ENCODE peak calls at places on chromosomes 5 and 9, in five cellular contexts. G, X, T, C and M are unnamed samples.

GRCh38 chr9:88387733-88388202 is 476 bp upstream of the SPIN1 start:
- DNase-seq in C (no peak), T (peak; percentile 36), X (peak; percentile 61), G (peak; percentile 42), M (no peak)

GRCh38 chr9:83062011-83062652 is 810 bp downstream of the RASEF start:
- DNase-seq in X (peak; percentile 84), T (no peak), C (no peak), G (no peak), M (no peak)

GRCh38 chr5:45507174-45507573 is 189.0 kb downstream of the HCN1 start:
- DNase-seq in T (no peak), X (no peak), G (peak; percentile 49), C (no peak), M (no peak)

GRCh38 chr5:149420509-149421371 is 41.6 kb upstream of the IL17B start:
- DNase-seq in X (no peak), G (no peak), T (no peak), C (no peak), M (no peak)

GRCh38 chr5:85920984-85921383 is 696.8 kb upstream of the COX7C start:
- DNase-seq in C (no peak), T (no peak), X (no peak), G (no peak), M (no peak)

GRCh38 chr9:135478858-135479468 is 619 bp upstream of the PPP1R26 start:
- DNase-seq in G (no peak), X (peak; percentile 76), T (no peak), C (no peak), M (no peak)

GRCh38 chr9:113530942-113531341 is 67.4 kb downstream of the RGS3 start:
- DNase-seq in G (no peak), X (no peak), C (no peak), T (no peak), M (no peak)

GRCh38 chr5:107670927-107671741 is at the start of gene EFNA5:
- DNase-seq in G (peak; percentile 44), X (peak; percentile 37), T (peak; percentile 37), C (no peak), M (peak; percentile 38)

GRCh38 chr5:7420506-7421280 is 24.8 kb downstream of the ADCY2 start:
- DNase-seq in X (no peak), T (no peak), G (no peak), C (no peak), M (no peak)

GRCh38 chr5:59648949-59649921 is 244.3 kb downstream of the PDE4D start:
- DNase-seq in C (no peak), G (no peak), X (no peak), T (no peak), M (peak; percentile 83)

GRCh38 chr9:130675396-130675795 is 11.0 kb downstream of the PRDM12 start:
- DNase-seq in X (peak; percentile 78), C (no peak), G (no peak), T (no peak), M (no peak)

GRCh38 chr9:130426467-130426773 is 18.3 kb upstream of the ASS1 start:
- DNase-seq in C (no peak), T (no peak), X (no peak), G (no peak), M (no peak)

GRCh38 chr5:141511771-141512325 is 23.0 kb downstream of the PCDHGC5 start:
- DNase-seq in X (no peak), T (no peak), C (no peak), G (no peak), M (no peak)

GRCh38 chr5:96683392-96683791 is 21.2 kb downstream of the CAST start:
- DNase-seq in G (no peak), T (no peak), X (no peak), C (no peak), M (no peak)

GRCh38 chr9:106920701-106921283 is 57.8 kb downstream of the ZNF462 start:
- DNase-seq in G (peak; percentile 68), X (no peak), C (no peak), T (no peak), M (no peak)

GRCh38 chr5:133969654-133970324 is 1.4 kb upstream of the C5orf15 start:
- DNase-seq in X (no peak), G (no peak), T (no peak), C (no peak), M (no peak)

GRCh38 chr9:70466976-70467551 is 52.6 kb upstream of the KLF9 start:
- DNase-seq in G (no peak), C (no peak), T (no peak), X (no peak), M (no peak)

GRCh38 chr9:34254141-34254913 is 74.7 kb downstream of the KIF24 start:
- DNase-seq in X (no peak), C (peak; percentile 72), G (peak; percentile 48), T (no peak), M (no peak)

GRCh38 chr9:90830977-90831376 is 29.4 kb downstream of the SYK start:
- DNase-seq in T (no peak), C (no peak), X (no peak), G (no peak), M (no peak)

GRCh38 chr5:80260461-80260860 is 4.6 kb upstream of the SERINC5 start:
- DNase-seq in X (no peak), C (no peak), G (no peak), T (no peak), M (no peak)

GRCh38 chr5:121424976-121425375 is 426.7 kb upstream of the FTMT start:
- DNase-seq in C (no peak), T (no peak), G (no peak), X (no peak), M (no peak)

GRCh38 chr5:175809531-175810121 is 61.8 kb upstream of the CPLX2 start:
- DNase-seq in G (no peak), C (no peak), T (no peak), X (no peak), M (no peak)

GRCh38 chr5:139684350-139684880 is 36.3 kb downstream of the CXXC5 start:
- DNase-seq in X (no peak), C (no peak), G (peak; percentile 21), T (no peak), M (no peak)
- TF ChIP-seq POLR2A in X (no peak), C (no peak), G (no peak), T (no peak), M (no peak)

DNA sequence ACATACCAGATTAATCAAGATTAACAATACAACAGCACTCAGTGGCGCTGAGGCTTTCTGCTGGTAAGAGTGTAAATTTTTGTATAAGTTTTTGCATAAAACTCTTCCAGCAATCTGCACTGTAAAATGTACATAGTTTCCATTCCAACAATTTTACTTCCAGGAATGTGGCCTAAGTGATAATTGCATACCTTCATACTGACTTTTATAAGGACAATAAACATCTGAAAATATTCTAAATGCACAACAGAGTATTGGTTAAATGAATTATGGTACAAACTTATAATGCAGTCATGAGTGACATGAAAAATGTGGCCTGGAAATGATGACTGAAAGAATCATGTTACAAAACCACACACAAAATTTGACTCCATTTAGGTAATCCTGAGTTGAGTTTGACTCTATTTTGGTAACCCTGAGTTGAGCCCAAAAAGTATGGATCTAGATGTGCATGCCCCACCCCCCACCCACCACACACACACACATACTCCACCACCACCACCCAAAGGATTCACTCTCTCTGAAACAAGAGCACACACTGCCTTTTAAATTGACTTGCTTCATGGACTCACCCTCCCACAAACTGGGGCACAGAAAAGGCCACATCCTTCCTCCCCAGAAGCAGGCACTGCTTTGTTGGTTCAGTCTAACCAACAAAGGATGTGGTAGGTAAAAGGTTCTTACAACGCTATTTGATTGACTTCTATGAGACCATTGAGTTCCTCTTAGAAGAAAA is 137.6 kb downstream of the SUSD1 start:
- DNase-seq in G (no peak), T (no peak), C (no peak), X (no peak), M (no peak)
- TF ChIP-seq POLR2A in G (no peak), T (no peak), C (no peak), X (no peak), M (no peak)

GRCh38 chr9:127450831-127451680 is at the start of the genes LRSAM1 and RPL12:
- DNase-seq in T (peak; percentile 96), C (peak; percentile 94), G (peak; percentile 97), X (peak; percentile 96), M (peak; percentile 99)
- TF ChIP-seq POLR2A in T (peak; percentile 98), C (peak; percentile 100), G (peak; percentile 89), X (peak; percentile 100), M (peak; percentile 100)

DNA sequence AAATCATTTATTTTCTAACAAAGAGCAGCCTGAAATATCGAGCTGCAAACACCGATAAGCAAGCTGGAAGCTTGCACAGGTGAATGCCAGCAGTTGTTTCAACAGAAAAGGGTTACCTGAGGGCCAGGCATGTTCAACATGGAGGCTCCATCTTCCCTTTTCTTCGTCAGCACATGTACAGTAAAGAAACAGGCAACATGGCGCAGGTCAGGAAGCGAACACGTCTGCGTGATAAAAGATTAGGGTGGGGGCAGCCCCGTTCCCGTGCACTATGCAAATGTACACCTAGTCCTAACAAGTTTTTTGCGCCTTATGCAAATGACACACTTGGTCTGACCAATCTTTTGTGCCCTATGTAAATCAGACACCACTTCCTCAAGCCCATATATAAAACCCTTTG is 452.1 kb upstream of the PTPRD start:
- DNase-seq in X (no peak), G (no peak), C (no peak), T (no peak), M (no peak)
- TF ChIP-seq POLR2A in X (no peak), G (no peak), C (no peak), T (no peak), M (no peak)

DNA sequence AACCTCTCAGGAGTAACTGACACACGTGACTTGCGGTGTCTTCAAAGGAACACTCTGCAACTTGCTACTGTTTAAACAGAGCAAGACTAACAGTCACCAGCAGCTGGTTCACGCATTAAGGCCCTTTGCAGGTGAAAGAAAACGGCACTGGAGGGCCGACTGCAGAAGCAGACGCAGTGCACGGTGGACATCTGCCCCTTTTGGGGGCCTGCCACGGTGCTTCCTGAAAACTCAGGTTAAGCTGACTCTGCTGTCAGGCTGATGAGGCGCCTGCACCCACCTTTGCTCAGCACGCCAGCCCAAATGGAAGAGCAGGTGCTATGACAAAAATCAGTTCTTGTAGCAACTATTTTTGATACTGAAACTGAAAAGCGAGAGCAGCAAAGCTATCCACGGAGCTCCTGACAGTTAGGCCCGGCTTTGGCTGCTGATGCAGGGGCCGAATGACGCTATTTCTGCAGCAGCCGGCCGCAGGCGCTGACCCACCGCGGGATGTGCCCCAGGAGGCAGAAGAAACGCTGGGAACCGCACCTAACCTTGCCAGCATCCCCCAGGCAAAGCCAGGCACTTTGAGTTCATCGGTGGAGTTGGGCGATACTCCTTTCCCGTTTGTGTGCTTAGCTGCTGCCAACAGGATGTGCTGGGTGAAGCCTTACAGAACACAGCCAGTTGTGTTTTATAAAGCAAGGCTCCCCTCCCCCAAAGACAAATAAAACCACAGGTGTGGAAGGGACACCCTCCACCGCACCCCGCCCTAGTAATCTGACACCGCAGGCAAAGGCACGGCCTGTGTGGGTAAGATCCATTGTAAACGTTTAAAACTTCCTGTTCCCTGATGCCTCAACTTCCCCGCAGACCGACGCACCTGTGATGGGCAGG is 21.1 kb upstream of the TERT start:
- DNase-seq in C (peak; percentile 18), X (peak; percentile 63), G (no peak), T (no peak), M (no peak)
- TF ChIP-seq POLR2A in C (no peak), X (no peak), G (no peak), T (no peak), M (no peak)

GRCh38 chr5:132313961-132314432 is 19.8 kb downstream of the SLC22A4 start:
- DNase-seq in G (no peak), T (no peak), C (no peak), X (no peak), M (peak; percentile 95)
- TF ChIP-seq POLR2A in G (no peak), T (no peak), C (no peak), X (no peak), M (peak; percentile 61)

DNA sequence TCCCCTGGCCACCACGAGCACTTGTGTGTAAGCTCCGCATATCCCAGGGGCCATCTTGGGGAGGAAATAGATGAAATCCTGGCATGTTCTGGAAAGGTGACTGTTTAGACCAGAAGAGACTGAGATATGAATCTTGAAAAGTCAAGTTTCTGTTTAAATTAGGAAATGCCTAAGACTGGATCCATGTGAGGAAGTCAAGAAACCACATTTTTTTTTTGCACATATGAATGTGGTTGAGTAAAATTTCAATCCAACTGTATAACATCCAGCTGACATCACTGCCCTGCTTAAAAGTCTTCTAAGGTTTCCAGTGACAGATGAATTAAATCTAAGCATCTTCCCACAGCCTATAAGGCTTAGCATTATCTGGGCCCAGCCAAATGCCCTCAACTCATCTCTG is 47.7 kb upstream of the TCERG1 start:
- DNase-seq in T (no peak), G (no peak), X (no peak), C (no peak), M (no peak)
- TF ChIP-seq POLR2A in T (no peak), G (no peak), X (no peak), C (no peak), M (no peak)